ENCODE peak calls at places on chromosomes 7 and 10, in four cellular contexts. L is upper lobe of left lung, Z is breast epithelium, A is body of pancreas. X is an unnamed sample.

GRCh38 chr7:123649956-123650355 is 5.7 kb upstream of the LMOD2 start:
- DNase-seq in Z (no peak), L (no peak), A (no peak), X (no peak)

GRCh38 chr7:155969192-155969929 is 157.1 kb upstream of the SHH start:
- DNase-seq in Z (no peak), A (no peak), L (no peak), X (no peak)

GRCh38 chr7:74479961-74480829 is 26.5 kb downstream of the GTF2IRD1 start:
- DNase-seq in L (peak; percentile 91), Z (no peak), A (peak; percentile 94), X (no peak)

GRCh38 chr7:116392806-116393205 is 106.7 kb upstream of the CAV2 start:
- DNase-seq in Z (no peak), L (no peak), A (no peak), X (no peak)

GRCh38 chr7:50632561-50633413 is 67.6 kb upstream of the DDC start:
- DNase-seq in L (peak; percentile 41), Z (no peak), A (peak; percentile 63), X (no peak)

GRCh38 chr7:79610301-79610700 is 156.8 kb upstream of the MAGI2 start:
- DNase-seq in Z (no peak), A (no peak), L (no peak), X (no peak)

GRCh38 chr7:125061776-125062397 is 132.3 kb upstream of the POT1 start:
- DNase-seq in Z (no peak), A (no peak), L (no peak), X (no peak)

GRCh38 chr10:27658788-27659187 is 86.8 kb downstream of the MKX start:
- DNase-seq in L (no peak), Z (no peak), A (no peak), X (no peak)

GRCh38 chr7:141945356-141945755 is 1.4 kb downstream of the CLEC5A start:
- DNase-seq in Z (no peak), L (no peak), A (no peak), X (no peak)

GRCh38 chr10:73769396-73769795 is 12.5 kb upstream of the CHCHD1 start:
- DNase-seq in Z (no peak), A (no peak), L (no peak), X (no peak)
- TF ChIP-seq POLR2A in Z (no peak), A (no peak), L (no peak), X (no peak)

DNA sequence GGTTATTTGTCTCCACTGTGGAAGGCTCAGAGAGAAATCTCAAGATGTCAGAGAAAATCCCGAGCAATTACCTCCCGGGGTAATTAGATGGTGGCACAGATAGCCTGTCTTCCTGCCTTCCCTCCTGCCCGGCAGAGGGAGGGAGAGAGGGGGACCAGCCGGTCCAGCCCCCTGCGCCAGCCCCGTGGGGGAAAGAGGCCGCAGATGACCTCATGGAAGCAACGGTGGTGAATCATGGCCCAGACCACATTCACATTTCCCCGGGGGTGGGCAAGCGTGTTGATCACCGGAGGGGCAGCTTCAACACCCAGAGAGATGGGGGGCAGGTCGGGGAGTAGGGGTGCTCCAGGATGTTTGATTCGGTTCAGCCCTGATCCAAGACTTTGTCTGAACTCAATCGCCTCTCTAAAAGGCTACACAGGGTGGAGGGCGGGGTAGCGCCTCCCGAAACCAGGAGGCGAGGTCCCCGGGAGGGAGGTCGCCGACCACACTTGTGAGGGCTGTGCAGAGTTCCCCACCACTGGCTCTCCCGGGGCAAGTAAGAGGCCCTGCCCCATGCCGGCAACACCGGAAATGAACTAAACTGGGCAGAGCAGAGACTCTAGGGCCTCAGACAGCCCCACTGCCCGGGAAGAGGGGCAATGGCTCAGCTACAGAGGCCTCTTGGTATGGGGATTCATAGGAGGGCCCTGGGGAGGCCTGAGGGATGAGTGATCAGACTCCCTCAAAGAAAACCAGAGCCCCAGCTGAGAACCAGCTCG is 89.1 kb upstream of the MYL10 start:
- DNase-seq in A (no peak), Z (no peak), L (peak; percentile 78), X (no peak)
- TF ChIP-seq POLR2A in A (no peak), Z (no peak), L (no peak), X (no peak)

GRCh38 chr7:140230517-140230861 is 53.7 kb upstream of the KDM7A start:
- DNase-seq in L (peak; percentile 94), A (peak; percentile 22), Z (no peak), X (peak; percentile 35)
- TF ChIP-seq POLR2A in L (no peak), A (no peak), Z (no peak), X (no peak)

DNA sequence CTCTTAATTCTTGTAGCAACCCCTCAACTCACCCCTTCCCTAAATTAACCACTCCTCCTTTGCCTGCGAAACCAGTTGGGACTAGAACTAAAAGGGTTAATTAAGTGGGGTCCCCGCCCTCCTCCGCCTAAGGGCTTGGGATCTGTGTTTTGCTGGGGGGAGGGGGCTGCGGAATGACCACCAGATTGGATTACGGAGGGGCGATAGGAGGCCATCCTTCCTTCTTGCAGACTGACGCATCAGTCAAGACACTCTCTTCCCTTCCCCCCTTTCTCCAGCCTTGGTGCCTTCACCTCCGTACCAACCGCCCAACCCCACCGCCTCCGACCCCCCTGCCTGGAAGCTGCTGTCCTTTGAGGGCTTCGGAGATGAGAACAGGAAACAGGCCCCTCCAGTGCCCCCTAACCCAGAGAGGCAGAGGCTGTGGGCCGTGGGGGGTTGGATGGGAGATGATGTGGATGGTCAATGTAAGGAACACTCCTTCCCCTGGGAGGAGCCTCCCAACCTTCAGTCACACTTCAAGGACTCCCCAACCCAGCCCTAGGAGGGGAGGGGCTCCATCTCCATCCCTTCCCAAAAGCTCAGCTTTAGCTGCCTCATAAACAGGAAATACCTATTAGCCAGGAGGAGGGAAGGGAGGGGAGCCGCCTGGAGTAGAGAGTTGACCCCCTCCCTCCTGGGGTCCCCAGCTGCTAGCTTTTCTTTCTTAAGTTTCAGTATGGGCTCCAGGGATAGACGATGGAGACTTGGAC is 995 bp upstream of the LDB1 start:
- DNase-seq in Z (no peak), L (peak; percentile 69), A (no peak), X (no peak)
- TF ChIP-seq POLR2A in Z (peak; percentile 37), L (no peak), A (no peak), X (peak; percentile 46)

GRCh38 chr7:106284516-106285050 is at the start of gene NAMPT:
- DNase-seq in L (peak; percentile 95), A (no peak), Z (peak; percentile 52), X (no peak)
- TF ChIP-seq POLR2A in L (peak; percentile 51), A (peak; percentile 88), Z (peak; percentile 86), X (no peak)

DNA sequence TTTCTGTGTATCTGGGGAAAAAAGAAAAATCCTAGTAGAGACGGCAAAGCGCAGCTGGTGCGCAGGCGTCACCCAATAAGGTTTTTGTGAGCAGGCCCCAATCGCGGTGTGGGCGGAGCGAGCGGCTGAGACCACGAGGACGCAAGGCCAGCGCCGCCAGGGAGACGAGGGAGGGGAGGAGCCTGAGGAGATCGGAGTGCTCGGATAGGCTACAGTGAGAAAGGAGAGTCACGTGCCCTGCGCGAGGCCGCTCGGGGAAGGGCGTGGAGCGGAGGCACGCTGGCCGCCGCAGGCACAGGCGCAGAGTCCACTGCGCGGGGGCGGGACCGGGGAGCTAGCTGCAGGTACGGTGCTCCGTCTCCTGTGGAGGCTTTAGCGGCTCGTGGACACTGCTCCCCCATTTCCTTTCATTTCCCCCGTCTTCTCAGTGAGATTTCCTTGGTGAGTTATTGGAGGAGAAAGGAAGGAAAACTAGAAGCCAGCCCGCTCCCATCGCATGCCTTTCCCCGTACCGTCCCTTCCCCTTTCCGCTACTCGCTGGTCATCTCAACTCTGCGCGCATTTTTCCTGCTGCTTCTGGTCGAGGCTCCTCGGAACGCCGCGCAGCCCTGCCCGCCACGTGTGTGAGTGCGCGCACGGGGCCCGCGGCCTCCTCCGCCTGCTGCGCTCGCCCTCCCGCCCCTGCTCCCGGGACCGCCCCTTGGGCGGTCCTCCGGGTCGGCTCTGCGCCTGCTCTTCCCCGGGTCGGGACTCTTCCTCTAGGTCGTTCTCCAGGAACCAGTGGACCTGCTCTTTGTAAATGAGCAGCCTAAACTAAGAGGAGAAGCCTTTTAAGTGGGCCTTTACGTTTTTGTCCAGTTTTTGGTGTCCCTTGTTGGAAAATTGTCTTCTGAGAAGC is at the start of gene THNSL1:
- DNase-seq in Z (peak; percentile 97), A (peak; percentile 99), L (peak; percentile 98), X (peak; percentile 92)
- TF ChIP-seq POLR2A in Z (peak; percentile 71), A (peak; percentile 96), L (peak; percentile 66), X (peak; percentile 77)

GRCh38 chr10:120459185-120459584 is 2.2 kb downstream of the PLPP4 start:
- DNase-seq in A (no peak), Z (no peak), L (no peak), X (no peak)

GRCh38 chr10:120458432-120458831 is 1.4 kb downstream of the PLPP4 start:
- DNase-seq in L (no peak), Z (no peak), A (no peak), X (no peak)

GRCh38 chr10:120456626-120457430 is at the start of gene PLPP4:
- DNase-seq in A (peak; percentile 31), L (peak; percentile 87), Z (no peak), X (no peak)

GRCh38 chr10:120456143-120456625 is 843 bp upstream of the PLPP4 start:
- DNase-seq in L (peak; percentile 67), A (peak; percentile 15), Z (no peak), X (no peak)

DNA sequence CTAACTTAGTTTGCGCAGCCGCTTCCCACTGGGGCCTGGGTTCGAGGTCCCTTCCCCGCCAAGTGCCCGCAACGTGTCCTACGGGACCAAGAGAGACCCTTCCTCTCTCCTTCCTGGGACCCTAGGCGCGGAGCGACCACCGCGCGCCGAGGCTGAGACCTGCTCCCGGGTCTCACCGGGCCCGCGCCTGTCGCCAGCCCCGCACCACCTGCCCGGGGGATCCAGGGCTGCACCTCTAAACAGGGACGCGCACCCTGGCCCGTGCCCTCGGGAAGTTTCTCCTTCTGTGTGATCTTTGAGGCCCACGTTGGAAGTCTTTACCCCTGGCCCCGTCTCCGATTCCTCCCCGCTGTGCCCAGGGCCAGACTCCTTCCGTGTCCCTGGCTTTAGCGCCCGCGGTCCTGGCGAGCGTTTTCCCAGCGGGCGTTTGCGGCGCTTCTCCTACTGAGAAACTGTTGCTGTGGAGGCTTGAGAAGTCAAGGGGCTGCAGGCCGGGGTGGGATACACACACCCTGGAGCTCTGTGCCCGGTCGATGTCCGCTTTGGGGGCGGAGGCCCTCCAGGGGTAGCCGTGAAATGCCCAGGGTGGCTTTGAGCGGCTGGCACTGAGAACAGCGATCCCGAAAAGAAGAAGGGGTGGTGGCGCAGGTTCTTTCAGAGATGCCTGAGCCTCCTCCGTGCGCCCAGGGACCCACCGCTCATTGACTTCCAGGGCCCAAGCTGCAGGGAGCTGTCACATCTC is 575 bp downstream of the PLPP4 start:
- DNase-seq in L (peak; percentile 75), A (no peak), Z (no peak), X (no peak)
- TF ChIP-seq POLR2A in L (no peak), A (no peak), Z (no peak), X (no peak)

GRCh38 chr7:24834150-24834798 is 77.0 kb upstream of the GSDME start:
- DNase-seq in L (peak; percentile 64), A (no peak), Z (no peak), X (no peak)
- TF ChIP-seq POLR2A in L (no peak), A (no peak), Z (no peak), X (peak; percentile 12)

GRCh38 chr7:158011941-158012340 is 575.7 kb downstream of the PTPRN2 start:
- DNase-seq in Z (no peak), A (no peak), L (no peak), X (no peak)
- TF ChIP-seq POLR2A in Z (no peak), A (no peak), L (no peak), X (no peak)

DNA sequence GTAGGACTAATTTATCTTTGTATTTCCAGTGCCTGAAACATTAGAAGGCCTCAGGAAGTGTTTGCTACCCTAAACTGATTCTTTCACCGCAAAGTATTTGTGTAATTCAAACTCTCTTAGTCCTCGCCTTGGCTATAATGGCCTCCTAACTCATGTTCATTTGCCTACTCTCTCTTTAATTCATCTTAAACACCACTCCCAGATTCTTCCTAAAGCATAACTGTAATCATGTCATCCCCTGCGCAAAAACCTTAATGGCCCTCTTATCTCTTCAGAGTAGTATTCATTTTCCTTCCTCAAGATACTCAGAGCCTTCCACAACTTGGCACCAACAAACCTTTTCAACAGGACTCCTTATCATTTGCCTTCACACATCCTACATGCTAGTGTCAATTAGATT is 42.9 kb downstream of the CSTF2T start:
- DNase-seq in L (no peak), Z (no peak), A (no peak), X (no peak)
- TF ChIP-seq POLR2A in L (no peak), Z (no peak), A (no peak), X (no peak)